ENCODE peak calls at places on chromosomes 2 and 18, in eight cellular contexts. One of them, this sample, is unnamed.

GRCh38 chr18:45107425-45107824 is 426.7 kb downstream of the SETBP1 start:
- DNase-seq in WTC11: no peak
- DNase-seq in spleen: no peak
- DNase-seq in astrocyte of the spinal cord: peak
- DNase-seq in GM10248: no peak
- DNase-seq in adrenal gland: no peak
- DNase-seq in right atrium auricular region: no peak
- DNase-seq in neural crest cell: no peak
- DNase-seq in this sample: no peak

GRCh38 chr18:65735166-65735565 is 15.6 kb upstream of the CDH7 start:
- DNase-seq in astrocyte of the spinal cord: no peak
- DNase-seq in spleen: no peak
- DNase-seq in WTC11: no peak
- DNase-seq in neural crest cell: no peak
- DNase-seq in adrenal gland: no peak
- DNase-seq in right atrium auricular region: no peak
- DNase-seq in GM10248: no peak
- DNase-seq in this sample: no peak

GRCh38 chr2:197706839-197707207 is 1.7 kb downstream of the MARS2 start:
- DNase-seq in WTC11: no peak
- DNase-seq in GM10248: no peak
- DNase-seq in right atrium auricular region: no peak
- DNase-seq in neural crest cell: no peak
- DNase-seq in spleen: no peak
- DNase-seq in astrocyte of the spinal cord: no peak
- DNase-seq in adrenal gland: no peak
- DNase-seq in this sample: no peak

GRCh38 chr18:832085-832681 is 20.1 kb upstream of the YES1 start:
- DNase-seq in GM10248: no peak
- DNase-seq in astrocyte of the spinal cord: no peak
- DNase-seq in adrenal gland: peak
- DNase-seq in neural crest cell: no peak
- DNase-seq in WTC11: peak
- DNase-seq in spleen: peak
- DNase-seq in right atrium auricular region: no peak
- DNase-seq in this sample: no peak

GRCh38 chr18:58455318-58455950 is 173.5 kb downstream of the ALPK2 start:
- DNase-seq in astrocyte of the spinal cord: no peak
- DNase-seq in GM10248: no peak
- DNase-seq in adrenal gland: no peak
- DNase-seq in WTC11: no peak
- DNase-seq in neural crest cell: no peak
- DNase-seq in spleen: no peak
- DNase-seq in right atrium auricular region: no peak
- DNase-seq in this sample: no peak

GRCh38 chr2:97742381-97742847 is 29.0 kb downstream of the ZAP70 start:
- DNase-seq in WTC11: no peak
- DNase-seq in neural crest cell: no peak
- DNase-seq in right atrium auricular region: no peak
- DNase-seq in adrenal gland: no peak
- DNase-seq in astrocyte of the spinal cord: no peak
- DNase-seq in spleen: peak
- DNase-seq in GM10248: no peak
- DNase-seq in this sample: no peak

GRCh38 chr2:172864182-172864581 is 128.5 kb downstream of the RAPGEF4 start:
- DNase-seq in GM10248: peak
- DNase-seq in astrocyte of the spinal cord: peak
- DNase-seq in adrenal gland: peak
- DNase-seq in neural crest cell: peak
- DNase-seq in WTC11: peak
- DNase-seq in spleen: no peak
- DNase-seq in right atrium auricular region: peak
- DNase-seq in this sample: peak

GRCh38 chr2:109528811-109529501 is 84.8 kb downstream of the SEPTIN10 start:
- DNase-seq in right atrium auricular region: no peak
- DNase-seq in neural crest cell: no peak
- DNase-seq in astrocyte of the spinal cord: no peak
- DNase-seq in adrenal gland: no peak
- DNase-seq in WTC11: no peak
- DNase-seq in GM10248: no peak
- DNase-seq in spleen: peak
- DNase-seq in this sample: no peak

GRCh38 chr2:131047275-131047652 is 46.0 kb downstream of the FAM168B start:
- DNase-seq in GM10248: no peak
- DNase-seq in adrenal gland: no peak
- DNase-seq in spleen: no peak
- DNase-seq in neural crest cell: no peak
- DNase-seq in WTC11: no peak
- DNase-seq in astrocyte of the spinal cord: no peak
- DNase-seq in right atrium auricular region: no peak
- DNase-seq in this sample: no peak

GRCh38 chr2:8435608-8436007 is 246.2 kb upstream of the ID2 start:
- DNase-seq in WTC11: no peak
- DNase-seq in GM10248: no peak
- DNase-seq in right atrium auricular region: no peak
- DNase-seq in spleen: no peak
- DNase-seq in neural crest cell: no peak
- DNase-seq in astrocyte of the spinal cord: no peak
- DNase-seq in adrenal gland: no peak
- DNase-seq in this sample: no peak

GRCh38 chr2:118032169-118033013 is 18.5 kb upstream of the CCDC93 start:
- DNase-seq in WTC11: peak
- DNase-seq in spleen: no peak
- DNase-seq in neural crest cell: peak
- DNase-seq in astrocyte of the spinal cord: peak
- DNase-seq in right atrium auricular region: no peak
- DNase-seq in GM10248: peak
- DNase-seq in adrenal gland: peak
- DNase-seq in this sample: peak

GRCh38 chr2:70926042-70926441 is 9.7 kb upstream of the ATP6V1B1 start:
- DNase-seq in neural crest cell: no peak
- DNase-seq in astrocyte of the spinal cord: no peak
- DNase-seq in GM10248: no peak
- DNase-seq in spleen: no peak
- DNase-seq in adrenal gland: no peak
- DNase-seq in right atrium auricular region: no peak
- DNase-seq in WTC11: no peak
- DNase-seq in this sample: no peak

GRCh38 chr2:70922591-70923234 is 13.0 kb upstream of the ATP6V1B1 start:
- DNase-seq in GM10248: no peak
- DNase-seq in right atrium auricular region: no peak
- DNase-seq in neural crest cell: no peak
- DNase-seq in astrocyte of the spinal cord: no peak
- DNase-seq in spleen: peak
- DNase-seq in WTC11: no peak
- DNase-seq in adrenal gland: no peak
- DNase-seq in this sample: no peak

GRCh38 chr2:70921839-70922590 is 13.7 kb upstream of the ATP6V1B1 start:
- DNase-seq in GM10248: no peak
- DNase-seq in adrenal gland: no peak
- DNase-seq in neural crest cell: no peak
- DNase-seq in WTC11: no peak
- DNase-seq in spleen: no peak
- DNase-seq in right atrium auricular region: no peak
- DNase-seq in astrocyte of the spinal cord: no peak
- DNase-seq in this sample: no peak

GRCh38 chr2:70921031-70921430 is 14.7 kb upstream of the ATP6V1B1 start:
- DNase-seq in WTC11: no peak
- DNase-seq in astrocyte of the spinal cord: no peak
- DNase-seq in neural crest cell: no peak
- DNase-seq in adrenal gland: no peak
- DNase-seq in GM10248: no peak
- DNase-seq in right atrium auricular region: no peak
- DNase-seq in spleen: peak
- DNase-seq in this sample: no peak

GRCh38 chr2:70923378-70924015 is 12.2 kb upstream of the ATP6V1B1 start:
- DNase-seq in adrenal gland: no peak
- DNase-seq in astrocyte of the spinal cord: no peak
- DNase-seq in spleen: peak
- DNase-seq in right atrium auricular region: no peak
- DNase-seq in GM10248: peak
- DNase-seq in WTC11: peak
- DNase-seq in neural crest cell: no peak
- DNase-seq in this sample: no peak
- TF ChIP-seq CTCF in adrenal gland: no peak
- TF ChIP-seq CTCF in astrocyte of the spinal cord: peak
- TF ChIP-seq CTCF in spleen: no peak
- TF ChIP-seq CTCF in right atrium auricular region: no peak
- TF ChIP-seq CTCF in GM10248: peak
- TF ChIP-seq CTCF in WTC11: no peak
- TF ChIP-seq CTCF in neural crest cell: peak
- TF ChIP-seq CTCF in this sample: no peak

DNA sequence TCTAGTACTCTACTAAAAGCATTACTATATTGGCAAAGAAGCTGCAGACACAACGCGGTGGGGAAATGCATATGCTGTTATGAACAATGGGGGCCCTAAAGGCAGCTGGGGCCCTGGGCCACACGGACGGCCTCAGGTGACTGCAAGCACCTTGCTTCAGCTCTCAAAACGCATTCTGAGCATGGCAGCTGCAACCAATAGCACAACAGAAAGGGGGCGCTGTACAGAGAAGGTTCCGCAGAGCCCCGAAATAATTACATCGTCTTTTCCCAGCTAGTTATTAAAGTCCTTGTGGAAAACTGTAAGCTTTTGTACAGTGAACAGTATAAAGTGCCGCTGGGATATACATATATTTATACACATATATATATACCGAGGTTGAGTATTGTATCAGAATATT is 45.3 kb upstream of the PXDN start:
- DNase-seq in WTC11: no peak
- DNase-seq in adrenal gland: no peak
- DNase-seq in right atrium auricular region: no peak
- DNase-seq in spleen: no peak
- DNase-seq in GM10248: no peak
- DNase-seq in astrocyte of the spinal cord: no peak
- DNase-seq in neural crest cell: no peak
- DNase-seq in this sample: no peak
- TF ChIP-seq CTCF in WTC11: peak
- TF ChIP-seq CTCF in adrenal gland: no peak
- TF ChIP-seq CTCF in right atrium auricular region: no peak
- TF ChIP-seq CTCF in spleen: no peak
- TF ChIP-seq CTCF in GM10248: no peak
- TF ChIP-seq CTCF in astrocyte of the spinal cord: no peak
- TF ChIP-seq CTCF in neural crest cell: no peak
- TF ChIP-seq CTCF in this sample: no peak

GRCh38 chr18:36295214-36295613 is 2.3 kb upstream of the FHOD3 start:
- DNase-seq in adrenal gland: no peak
- DNase-seq in astrocyte of the spinal cord: no peak
- DNase-seq in WTC11: no peak
- DNase-seq in neural crest cell: no peak
- DNase-seq in right atrium auricular region: no peak
- DNase-seq in spleen: no peak
- DNase-seq in GM10248: no peak
- DNase-seq in this sample: no peak

GRCh38 chr18:36297419-36298112 is at the start of gene FHOD3:
- DNase-seq in adrenal gland: peak
- DNase-seq in spleen: no peak
- DNase-seq in neural crest cell: peak
- DNase-seq in WTC11: peak
- DNase-seq in astrocyte of the spinal cord: peak
- DNase-seq in GM10248: peak
- DNase-seq in right atrium auricular region: no peak
- DNase-seq in this sample: peak

GRCh38 chr18:36298113-36298701 is 694 bp downstream of the FHOD3 start:
- DNase-seq in spleen: peak
- DNase-seq in WTC11: peak
- DNase-seq in adrenal gland: peak
- DNase-seq in GM10248: peak
- DNase-seq in right atrium auricular region: no peak
- DNase-seq in neural crest cell: peak
- DNase-seq in astrocyte of the spinal cord: no peak
- DNase-seq in this sample: peak

GRCh38 chr18:36295880-36296301 is 1.6 kb upstream of the FHOD3 start:
- DNase-seq in adrenal gland: no peak
- DNase-seq in right atrium auricular region: no peak
- DNase-seq in WTC11: peak
- DNase-seq in astrocyte of the spinal cord: no peak
- DNase-seq in GM10248: no peak
- DNase-seq in neural crest cell: no peak
- DNase-seq in spleen: no peak
- DNase-seq in this sample: no peak

DNA sequence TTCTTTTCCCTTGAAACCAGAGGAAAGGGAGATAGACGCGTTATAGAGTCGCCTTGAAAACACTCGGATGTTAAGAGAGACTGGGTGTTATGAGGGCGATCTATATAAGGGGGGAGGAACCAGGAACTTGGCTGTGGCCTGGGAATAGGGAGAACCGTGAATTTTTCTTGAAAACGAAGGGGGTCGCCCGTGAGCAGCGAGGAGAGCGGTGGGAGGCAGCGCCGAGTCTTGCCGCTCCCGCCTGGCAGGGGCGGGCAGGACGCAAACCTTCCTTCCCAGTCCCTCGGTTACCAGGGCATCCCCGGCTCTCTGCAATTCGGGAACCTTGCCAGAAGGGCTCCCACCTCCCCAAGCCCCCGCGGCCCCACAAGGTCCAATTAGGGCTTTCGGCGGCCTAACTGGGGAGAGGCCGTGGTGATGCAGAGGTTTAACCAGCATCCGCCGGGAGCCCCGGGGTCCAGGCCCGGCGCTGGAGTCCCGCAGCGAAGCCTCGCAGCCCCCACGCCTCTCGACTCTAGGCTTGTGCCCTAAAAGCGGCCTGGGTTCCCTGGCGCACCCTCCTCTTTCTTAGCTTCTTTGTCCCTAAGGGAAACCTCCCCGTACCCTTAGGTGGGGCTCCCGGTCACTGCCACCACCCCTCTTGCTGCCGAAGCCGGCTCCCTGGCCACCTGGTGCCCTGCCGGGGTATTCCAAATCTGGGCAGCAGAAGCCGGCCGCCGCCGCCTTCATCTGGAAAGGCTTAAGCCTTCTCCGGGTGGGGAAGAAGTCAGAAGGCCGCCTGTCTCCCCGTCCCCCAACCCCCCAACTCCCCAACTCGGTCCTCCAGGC is 708 bp upstream of the FHOD3 start:
- DNase-seq in spleen: no peak
- DNase-seq in adrenal gland: peak
- DNase-seq in GM10248: peak
- DNase-seq in WTC11: peak
- DNase-seq in neural crest cell: peak
- DNase-seq in right atrium auricular region: no peak
- DNase-seq in astrocyte of the spinal cord: peak
- DNase-seq in this sample: peak
- TF ChIP-seq CTCF in spleen: no peak
- TF ChIP-seq CTCF in adrenal gland: peak
- TF ChIP-seq CTCF in GM10248: peak
- TF ChIP-seq CTCF in WTC11: no peak
- TF ChIP-seq CTCF in neural crest cell: peak
- TF ChIP-seq CTCF in right atrium auricular region: peak
- TF ChIP-seq CTCF in astrocyte of the spinal cord: peak
- TF ChIP-seq CTCF in this sample: peak

DNA sequence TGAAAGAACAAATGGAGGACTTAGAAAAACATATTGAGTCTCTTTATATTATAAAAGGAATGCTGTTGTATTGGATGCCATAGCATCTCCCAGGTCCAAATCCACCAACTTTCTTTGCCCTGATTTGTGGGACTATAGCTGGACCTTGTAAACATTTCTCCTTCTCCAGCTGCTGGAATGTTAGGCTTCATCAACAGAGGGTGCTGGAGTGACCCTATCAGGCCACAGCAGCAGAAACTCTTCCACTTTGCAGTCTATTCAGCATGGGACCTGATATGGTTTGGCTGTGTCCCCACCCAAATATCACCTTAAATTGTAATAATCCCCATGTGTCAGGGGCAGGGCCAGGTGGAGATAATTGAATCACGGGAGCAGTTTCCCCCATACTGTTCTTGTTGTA is 138.4 kb upstream of the ARL4C start:
- DNase-seq in right atrium auricular region: no peak
- DNase-seq in WTC11: no peak
- DNase-seq in neural crest cell: no peak
- DNase-seq in adrenal gland: no peak
- DNase-seq in astrocyte of the spinal cord: no peak
- DNase-seq in GM10248: no peak
- DNase-seq in spleen: no peak
- DNase-seq in this sample: no peak
- TF ChIP-seq CTCF in right atrium auricular region: peak
- TF ChIP-seq CTCF in WTC11: no peak
- TF ChIP-seq CTCF in neural crest cell: no peak
- TF ChIP-seq CTCF in adrenal gland: no peak
- TF ChIP-seq CTCF in astrocyte of the spinal cord: peak
- TF ChIP-seq CTCF in GM10248: no peak
- TF ChIP-seq CTCF in spleen: no peak
- TF ChIP-seq CTCF in this sample: no peak